ENCODE peak calls at places on chromosome 18, in four cellular contexts. V, R, J and X are unnamed samples.

GRCh38 chr18:58567453-58568196 is 61.3 kb downstream of the ALPK2 start:
- DNase-seq in V (no peak), J (no peak), R (peak), X (no peak)

GRCh38 chr18:50313031-50313607 is 25.6 kb upstream of the CXXC1 start:
- DNase-seq in V (no peak), R (no peak), J (no peak), X (no peak)

GRCh38 chr18:12253517-12254136 is 534 bp upstream of the CIDEA start:
- DNase-seq in V (peak), J (no peak), R (no peak), X (no peak)

GRCh38 chr18:48929951-48930713 is 20.6 kb downstream of the SMAD7 start:
- DNase-seq in R (peak), V (no peak), J (no peak), X (no peak)

GRCh38 chr18:55884498-55884897 is 296.5 kb upstream of the TCF4 start:
- DNase-seq in V (no peak), J (no peak), R (no peak), X (no peak)

GRCh38 chr18:62365420-62365819 is 40.3 kb downstream of the TNFRSF11A start:
- DNase-seq in J (no peak), V (no peak), R (no peak), X (no peak)

GRCh38 chr18:37042381-37042780 is 213.5 kb downstream of the KIAA1328 start:
- DNase-seq in J (no peak), V (no peak), R (no peak), X (no peak)

GRCh38 chr18:582465-582864 is 2.3 kb downstream of the CETN1 start:
- DNase-seq in V (no peak), J (no peak), R (no peak), X (peak)

GRCh38 chr18:10147199-10147598 is 233.4 kb downstream of the VAPA start:
- DNase-seq in V (no peak), J (no peak), R (no peak), X (no peak)

GRCh38 chr18:31624892-31625640 is 33.4 kb downstream of the TTR start:
- DNase-seq in R (no peak), J (no peak), V (no peak), X (no peak)

GRCh38 chr18:80154293-80154692 is 45.2 kb downstream of the ADNP2 start:
- DNase-seq in R (peak), J (peak), V (no peak), X (no peak)

GRCh38 chr18:39946623-39947061 is 2008.4 kb upstream of the PIK3C3 start:
- DNase-seq in V (no peak), J (no peak), R (peak), X (no peak)

GRCh38 chr18:22193466-22193865 is 24.1 kb downstream of the GATA6 start:
- DNase-seq in J (no peak), R (no peak), V (no peak), X (no peak)

GRCh38 chr18:32104516-32104915 is 12.8 kb downstream of the RNF138 start:
- DNase-seq in R (no peak), V (no peak), J (no peak), X (no peak)

GRCh38 chr18:65221736-65222135 is 529.1 kb upstream of the CDH7 start:
- DNase-seq in V (no peak), J (no peak), R (no peak), X (no peak)